ENCODE peak calls at places on chromosomes 16 and 17, in ten cellular contexts. One of them, this sample, is unnamed.

GRCh38 chr17:80414508-80414802 is 512 bp upstream of the ENDOV start:
- DNase-seq in SIG-M5: no peak
- DNase-seq in non-pigmented ciliary epithelial cell: no peak
- DNase-seq in GM04503: no peak
- DNase-seq in skeletal muscle cell: no peak
- DNase-seq in HS-5: no peak
- DNase-seq in NCI-H510A treated with DMSO at 0.1 percent for 48 hours: no peak
- DNase-seq in kidney epithelial cell: no peak
- DNase-seq in activated naive CD8-positive, alpha-beta T cell treated with anti-CD3 and anti-CD28 coated beads, Interleukin-2, amount 50 U/mL, for 24 hours: no peak
- DNase-seq in H4: no peak
- DNase-seq in this sample: no peak

GRCh38 chr16:851209-851810 is 50.8 kb upstream of the GNG13 start:
- DNase-seq in activated naive CD8-positive, alpha-beta T cell treated with anti-CD3 and anti-CD28 coated beads, Interleukin-2, amount 50 U/mL, for 24 hours: no peak
- DNase-seq in skeletal muscle cell: no peak
- DNase-seq in kidney epithelial cell: no peak
- DNase-seq in HS-5: no peak
- DNase-seq in H4: no peak
- DNase-seq in SIG-M5: no peak
- DNase-seq in non-pigmented ciliary epithelial cell: no peak
- DNase-seq in GM04503: no peak
- DNase-seq in NCI-H510A treated with DMSO at 0.1 percent for 48 hours: no peak
- DNase-seq in this sample: no peak

GRCh38 chr17:33292981-33293867 is at the start of gene ASIC2:
- DNase-seq in NCI-H510A treated with DMSO at 0.1 percent for 48 hours: no peak
- DNase-seq in skeletal muscle cell: no peak
- DNase-seq in SIG-M5: no peak
- DNase-seq in H4: no peak
- DNase-seq in activated naive CD8-positive, alpha-beta T cell treated with anti-CD3 and anti-CD28 coated beads, Interleukin-2, amount 50 U/mL, for 24 hours: peak
- DNase-seq in HS-5: no peak
- DNase-seq in GM04503: no peak
- DNase-seq in non-pigmented ciliary epithelial cell: no peak
- DNase-seq in kidney epithelial cell: no peak
- DNase-seq in this sample: no peak

GRCh38 chr16:50838165-50838564 is 96.3 kb downstream of the CYLD start:
- DNase-seq in activated naive CD8-positive, alpha-beta T cell treated with anti-CD3 and anti-CD28 coated beads, Interleukin-2, amount 50 U/mL, for 24 hours: no peak
- DNase-seq in HS-5: no peak
- DNase-seq in SIG-M5: no peak
- DNase-seq in kidney epithelial cell: no peak
- DNase-seq in non-pigmented ciliary epithelial cell: no peak
- DNase-seq in skeletal muscle cell: no peak
- DNase-seq in NCI-H510A treated with DMSO at 0.1 percent for 48 hours: no peak
- DNase-seq in H4: no peak
- DNase-seq in GM04503: no peak
- DNase-seq in this sample: no peak

GRCh38 chr17:44038604-44039007 is 23.8 kb upstream of the TMEM101 start:
- DNase-seq in NCI-H510A treated with DMSO at 0.1 percent for 48 hours: no peak
- DNase-seq in activated naive CD8-positive, alpha-beta T cell treated with anti-CD3 and anti-CD28 coated beads, Interleukin-2, amount 50 U/mL, for 24 hours: no peak
- DNase-seq in non-pigmented ciliary epithelial cell: no peak
- DNase-seq in H4: no peak
- DNase-seq in HS-5: no peak
- DNase-seq in GM04503: no peak
- DNase-seq in SIG-M5: no peak
- DNase-seq in skeletal muscle cell: peak
- DNase-seq in kidney epithelial cell: no peak
- DNase-seq in this sample: no peak

GRCh38 chr17:50884354-50885311 is 18.5 kb upstream of the TOB1 start:
- DNase-seq in skeletal muscle cell: no peak
- DNase-seq in SIG-M5: no peak
- DNase-seq in NCI-H510A treated with DMSO at 0.1 percent for 48 hours: no peak
- DNase-seq in activated naive CD8-positive, alpha-beta T cell treated with anti-CD3 and anti-CD28 coated beads, Interleukin-2, amount 50 U/mL, for 24 hours: no peak
- DNase-seq in H4: no peak
- DNase-seq in GM04503: no peak
- DNase-seq in non-pigmented ciliary epithelial cell: no peak
- DNase-seq in kidney epithelial cell: no peak
- DNase-seq in HS-5: no peak
- DNase-seq in this sample: no peak

GRCh38 chr17:61757168-61757567 is 106.2 kb downstream of the BRIP1 start:
- DNase-seq in non-pigmented ciliary epithelial cell: no peak
- DNase-seq in NCI-H510A treated with DMSO at 0.1 percent for 48 hours: peak
- DNase-seq in SIG-M5: no peak
- DNase-seq in GM04503: no peak
- DNase-seq in skeletal muscle cell: no peak
- DNase-seq in activated naive CD8-positive, alpha-beta T cell treated with anti-CD3 and anti-CD28 coated beads, Interleukin-2, amount 50 U/mL, for 24 hours: no peak
- DNase-seq in kidney epithelial cell: no peak
- DNase-seq in H4: no peak
- DNase-seq in HS-5: no peak
- DNase-seq in this sample: no peak

GRCh38 chr16:50831751-50832150 is 89.9 kb downstream of the CYLD start:
- DNase-seq in SIG-M5: no peak
- DNase-seq in activated naive CD8-positive, alpha-beta T cell treated with anti-CD3 and anti-CD28 coated beads, Interleukin-2, amount 50 U/mL, for 24 hours: no peak
- DNase-seq in HS-5: no peak
- DNase-seq in NCI-H510A treated with DMSO at 0.1 percent for 48 hours: no peak
- DNase-seq in kidney epithelial cell: no peak
- DNase-seq in non-pigmented ciliary epithelial cell: no peak
- DNase-seq in skeletal muscle cell: no peak
- DNase-seq in GM04503: no peak
- DNase-seq in H4: no peak
- DNase-seq in this sample: no peak

GRCh38 chr16:57609541-57610401 is 18.7 kb upstream of the ADGRG1 start:
- DNase-seq in H4: no peak
- DNase-seq in GM04503: no peak
- DNase-seq in HS-5: no peak
- DNase-seq in activated naive CD8-positive, alpha-beta T cell treated with anti-CD3 and anti-CD28 coated beads, Interleukin-2, amount 50 U/mL, for 24 hours: peak
- DNase-seq in skeletal muscle cell: no peak
- DNase-seq in non-pigmented ciliary epithelial cell: no peak
- DNase-seq in kidney epithelial cell: no peak
- DNase-seq in NCI-H510A treated with DMSO at 0.1 percent for 48 hours: no peak
- DNase-seq in SIG-M5: no peak
- DNase-seq in this sample: no peak